ENCODE peak calls at places on chromosomes 7 and 10, in seven cellular contexts. One of them, this sample, is unnamed.

GRCh38 chr7:9870674-9871073 is 1103.0 kb upstream of the PHF14 start:
- DNase-seq in epithelial cell of esophagus: no peak
- DNase-seq in heart right ventricle: no peak
- DNase-seq in CD8-positive, alpha-beta memory T cell: no peak
- DNase-seq in MG63: no peak
- DNase-seq in left lung: no peak
- DNase-seq in AG09309: no peak
- DNase-seq in this sample: no peak

GRCh38 chr7:147298611-147299043 is 1182.0 kb downstream of the CNTNAP2 start:
- DNase-seq in epithelial cell of esophagus: no peak
- DNase-seq in heart right ventricle: no peak
- DNase-seq in CD8-positive, alpha-beta memory T cell: no peak
- DNase-seq in MG63: peak
- DNase-seq in left lung: no peak
- DNase-seq in AG09309: no peak
- DNase-seq in this sample: no peak

GRCh38 chr7:130921391-130922180 is 187.6 kb upstream of the KLF14 start:
- DNase-seq in epithelial cell of esophagus: no peak
- DNase-seq in heart right ventricle: peak
- DNase-seq in CD8-positive, alpha-beta memory T cell: no peak
- DNase-seq in MG63: peak
- DNase-seq in left lung: no peak
- DNase-seq in AG09309: peak
- DNase-seq in this sample: peak

GRCh38 chr10:10826125-10826524 is 191.5 kb upstream of the CELF2 start:
- DNase-seq in epithelial cell of esophagus: peak
- DNase-seq in heart right ventricle: no peak
- DNase-seq in CD8-positive, alpha-beta memory T cell: no peak
- DNase-seq in MG63: no peak
- DNase-seq in left lung: no peak
- DNase-seq in AG09309: peak
- DNase-seq in this sample: no peak

GRCh38 chr7:23114854-23115253 is 9.3 kb downstream of the KLHL7 start:
- DNase-seq in epithelial cell of esophagus: no peak
- DNase-seq in heart right ventricle: no peak
- DNase-seq in CD8-positive, alpha-beta memory T cell: no peak
- DNase-seq in MG63: peak
- DNase-seq in left lung: no peak
- DNase-seq in AG09309: no peak
- DNase-seq in this sample: no peak

GRCh38 chr7:22781230-22781711 is 41.4 kb downstream of the TOMM7 start:
- DNase-seq in epithelial cell of esophagus: peak
- DNase-seq in heart right ventricle: no peak
- DNase-seq in CD8-positive, alpha-beta memory T cell: no peak
- DNase-seq in MG63: peak
- DNase-seq in left lung: no peak
- DNase-seq in AG09309: peak
- DNase-seq in this sample: no peak

GRCh38 chr10:7667262-7668141 is 736 bp upstream of the ITIH5 start:
- DNase-seq in epithelial cell of esophagus: no peak
- DNase-seq in heart right ventricle: peak
- DNase-seq in CD8-positive, alpha-beta memory T cell: peak
- DNase-seq in MG63: no peak
- DNase-seq in left lung: no peak
- DNase-seq in AG09309: no peak
- DNase-seq in this sample: no peak

GRCh38 chr10:47101807-47102206 is 190.6 kb downstream of the PTPN20 start:
- DNase-seq in epithelial cell of esophagus: no peak
- DNase-seq in heart right ventricle: no peak
- DNase-seq in CD8-positive, alpha-beta memory T cell: no peak
- DNase-seq in MG63: no peak
- DNase-seq in left lung: no peak
- DNase-seq in AG09309: no peak
- DNase-seq in this sample: no peak

GRCh38 chr7:70040971-70041766 is 442.9 kb downstream of the AUTS2 start:
- DNase-seq in epithelial cell of esophagus: peak
- DNase-seq in heart right ventricle: no peak
- DNase-seq in CD8-positive, alpha-beta memory T cell: no peak
- DNase-seq in MG63: no peak
- DNase-seq in left lung: no peak
- DNase-seq in AG09309: no peak
- DNase-seq in this sample: no peak

GRCh38 chr10:76136876-76137420 is 705.5 kb downstream of the LRMDA start:
- DNase-seq in epithelial cell of esophagus: no peak
- DNase-seq in heart right ventricle: no peak
- DNase-seq in CD8-positive, alpha-beta memory T cell: no peak
- DNase-seq in MG63: no peak
- DNase-seq in left lung: no peak
- DNase-seq in AG09309: no peak
- DNase-seq in this sample: no peak

GRCh38 chr7:16933296-16934248 is 51.8 kb upstream of the AGR3 start:
- DNase-seq in epithelial cell of esophagus: no peak
- DNase-seq in heart right ventricle: no peak
- DNase-seq in CD8-positive, alpha-beta memory T cell: peak
- DNase-seq in MG63: no peak
- DNase-seq in left lung: peak
- DNase-seq in AG09309: no peak
- DNase-seq in this sample: no peak

GRCh38 chr7:88315532-88315931 is 8.8 kb upstream of the STEAP4 start:
- DNase-seq in epithelial cell of esophagus: no peak
- DNase-seq in heart right ventricle: no peak
- DNase-seq in CD8-positive, alpha-beta memory T cell: no peak
- DNase-seq in MG63: no peak
- DNase-seq in left lung: no peak
- DNase-seq in AG09309: no peak
- DNase-seq in this sample: no peak

GRCh38 chr10:129459762-129460539 is 7.1 kb upstream of the MGMT start:
- DNase-seq in epithelial cell of esophagus: peak
- DNase-seq in heart right ventricle: no peak
- DNase-seq in CD8-positive, alpha-beta memory T cell: no peak
- DNase-seq in MG63: no peak
- DNase-seq in left lung: no peak
- DNase-seq in AG09309: no peak
- DNase-seq in this sample: no peak

GRCh38 chr7:44796034-44796503 is 412 bp upstream of the PPIA start:
- DNase-seq in epithelial cell of esophagus: peak
- DNase-seq in heart right ventricle: no peak
- DNase-seq in CD8-positive, alpha-beta memory T cell: no peak
- DNase-seq in MG63: no peak
- DNase-seq in left lung: no peak
- DNase-seq in AG09309: no peak
- DNase-seq in this sample: no peak

GRCh38 chr10:99977916-99978315 is 31.8 kb downstream of the DNMBP start:
- DNase-seq in epithelial cell of esophagus: no peak
- DNase-seq in heart right ventricle: no peak
- DNase-seq in CD8-positive, alpha-beta memory T cell: no peak
- DNase-seq in MG63: no peak
- DNase-seq in left lung: no peak
- DNase-seq in AG09309: no peak
- DNase-seq in this sample: no peak

GRCh38 chr10:105706281-105707026 is 1065.4 kb downstream of the SORCS3 start:
- DNase-seq in epithelial cell of esophagus: no peak
- DNase-seq in heart right ventricle: no peak
- DNase-seq in CD8-positive, alpha-beta memory T cell: no peak
- DNase-seq in MG63: no peak
- DNase-seq in left lung: no peak
- DNase-seq in AG09309: no peak
- DNase-seq in this sample: no peak

GRCh38 chr7:67137464-67137863 is 140.8 kb downstream of the TYW1 start:
- DNase-seq in epithelial cell of esophagus: peak
- DNase-seq in heart right ventricle: no peak
- DNase-seq in CD8-positive, alpha-beta memory T cell: no peak
- DNase-seq in MG63: no peak
- DNase-seq in left lung: no peak
- DNase-seq in AG09309: no peak
- DNase-seq in this sample: no peak

GRCh38 chr7:96067321-96067720 is 254.6 kb downstream of the SLC25A13 start:
- DNase-seq in epithelial cell of esophagus: peak
- DNase-seq in heart right ventricle: no peak
- DNase-seq in CD8-positive, alpha-beta memory T cell: no peak
- DNase-seq in MG63: no peak
- DNase-seq in left lung: no peak
- DNase-seq in AG09309: no peak
- DNase-seq in this sample: no peak

GRCh38 chr7:70457477-70458194 is 674.3 kb upstream of the GALNT17 start:
- DNase-seq in epithelial cell of esophagus: no peak
- DNase-seq in heart right ventricle: no peak
- DNase-seq in CD8-positive, alpha-beta memory T cell: no peak
- DNase-seq in MG63: no peak
- DNase-seq in left lung: no peak
- DNase-seq in AG09309: no peak
- DNase-seq in this sample: no peak

GRCh38 chr10:77383861-77384553 is 253.6 kb downstream of the KCNMA1 start:
- DNase-seq in epithelial cell of esophagus: no peak
- DNase-seq in heart right ventricle: no peak
- DNase-seq in CD8-positive, alpha-beta memory T cell: no peak
- DNase-seq in MG63: no peak
- DNase-seq in left lung: no peak
- DNase-seq in AG09309: no peak
- DNase-seq in this sample: no peak

GRCh38 chr10:113126506-113127192 is 176.6 kb downstream of the TCF7L2 start:
- DNase-seq in epithelial cell of esophagus: peak
- DNase-seq in heart right ventricle: peak
- DNase-seq in CD8-positive, alpha-beta memory T cell: peak
- DNase-seq in MG63: peak
- DNase-seq in left lung: peak
- DNase-seq in AG09309: no peak
- DNase-seq in this sample: no peak

GRCh38 chr10:24727811-24728210 is 4.1 kb upstream of the ARHGAP21 start:
- DNase-seq in epithelial cell of esophagus: no peak
- DNase-seq in heart right ventricle: no peak
- DNase-seq in CD8-positive, alpha-beta memory T cell: no peak
- DNase-seq in MG63: no peak
- DNase-seq in left lung: no peak
- DNase-seq in AG09309: no peak
- DNase-seq in this sample: no peak

GRCh38 chr7:24239260-24239659 is 44.7 kb upstream of the NPY start:
- DNase-seq in epithelial cell of esophagus: no peak
- DNase-seq in heart right ventricle: no peak
- DNase-seq in CD8-positive, alpha-beta memory T cell: no peak
- DNase-seq in MG63: no peak
- DNase-seq in left lung: no peak
- DNase-seq in AG09309: no peak
- DNase-seq in this sample: no peak

GRCh38 chr10:42380926-42381547 is 257.3 kb downstream of the ZNF33B start:
- DNase-seq in epithelial cell of esophagus: no peak
- DNase-seq in heart right ventricle: no peak
- DNase-seq in CD8-positive, alpha-beta memory T cell: no peak
- DNase-seq in MG63: no peak
- DNase-seq in left lung: no peak
- DNase-seq in AG09309: no peak
- DNase-seq in this sample: no peak

GRCh38 chr10:98696516-98696915 is 249.8 kb upstream of the HPS1 start:
- DNase-seq in epithelial cell of esophagus: no peak
- DNase-seq in heart right ventricle: no peak
- DNase-seq in CD8-positive, alpha-beta memory T cell: no peak
- DNase-seq in MG63: no peak
- DNase-seq in left lung: no peak
- DNase-seq in AG09309: no peak
- DNase-seq in this sample: no peak

GRCh38 chr7:47039089-47039648 is 542.7 kb downstream of the TNS3 start:
- DNase-seq in epithelial cell of esophagus: no peak
- DNase-seq in heart right ventricle: peak
- DNase-seq in CD8-positive, alpha-beta memory T cell: no peak
- DNase-seq in MG63: no peak
- DNase-seq in left lung: no peak
- DNase-seq in AG09309: no peak
- DNase-seq in this sample: peak
- H3K4me3 ChIP-seq in epithelial cell of esophagus: no peak
- H3K4me3 ChIP-seq in heart right ventricle: no peak
- H3K4me3 ChIP-seq in CD8-positive, alpha-beta memory T cell: no peak
- H3K4me3 ChIP-seq in MG63: no peak
- H3K4me3 ChIP-seq in left lung: no peak
- H3K4me3 ChIP-seq in AG09309: no peak
- H3K4me3 ChIP-seq in this sample: no peak

GRCh38 chr10:102435098-102435497 is 2.7 kb upstream of the CUEDC2 start:
- DNase-seq in epithelial cell of esophagus: no peak
- DNase-seq in heart right ventricle: no peak
- DNase-seq in CD8-positive, alpha-beta memory T cell: no peak
- DNase-seq in MG63: no peak
- DNase-seq in left lung: no peak
- DNase-seq in AG09309: no peak
- DNase-seq in this sample: no peak
- H3K4me3 ChIP-seq in epithelial cell of esophagus: no peak
- H3K4me3 ChIP-seq in heart right ventricle: no peak
- H3K4me3 ChIP-seq in CD8-positive, alpha-beta memory T cell: peak
- H3K4me3 ChIP-seq in MG63: no peak
- H3K4me3 ChIP-seq in left lung: peak
- H3K4me3 ChIP-seq in AG09309: no peak
- H3K4me3 ChIP-seq in this sample: no peak

DNA sequence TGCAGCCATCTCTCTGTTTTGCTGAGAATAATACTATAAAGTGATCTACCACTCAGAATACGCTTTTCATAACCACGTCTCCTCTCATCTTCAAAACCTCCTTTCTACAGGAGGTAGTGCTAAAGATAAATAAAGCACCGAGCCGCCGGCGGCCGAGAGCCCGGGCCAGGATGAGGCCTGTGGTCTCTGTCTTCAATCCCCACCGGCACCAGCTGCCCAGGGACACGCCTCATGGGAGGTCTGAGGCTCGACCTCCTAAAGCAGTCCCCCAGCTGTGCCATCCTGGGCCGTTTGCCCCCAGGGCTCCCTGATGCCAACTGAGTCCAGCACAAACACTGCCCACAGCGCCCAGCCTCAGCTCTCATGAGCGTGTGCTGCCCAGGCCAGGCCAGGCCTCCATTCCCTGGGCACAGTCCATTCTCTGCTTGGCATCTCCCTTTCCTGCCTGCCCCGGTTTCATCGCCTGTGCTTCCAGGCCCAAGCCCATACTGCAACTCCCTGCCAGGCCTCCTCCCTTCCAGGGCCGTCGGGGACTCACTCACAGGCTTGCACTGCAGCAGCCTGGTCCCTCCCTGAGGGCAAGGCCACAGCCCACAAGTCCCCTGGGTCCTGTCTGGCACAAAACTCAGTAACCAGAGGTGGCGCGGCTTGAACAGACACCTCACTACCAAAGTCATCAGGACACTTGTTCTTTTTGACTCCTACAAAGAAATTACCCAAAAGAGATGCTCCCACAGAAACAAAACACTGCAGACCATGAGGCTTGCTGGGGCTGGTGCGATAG is 2.5 kb downstream of the INTS1 start:
- DNase-seq in epithelial cell of esophagus: no peak
- DNase-seq in heart right ventricle: no peak
- DNase-seq in CD8-positive, alpha-beta memory T cell: no peak
- DNase-seq in MG63: no peak
- DNase-seq in left lung: no peak
- DNase-seq in AG09309: no peak
- DNase-seq in this sample: no peak
- H3K4me3 ChIP-seq in epithelial cell of esophagus: no peak
- H3K4me3 ChIP-seq in heart right ventricle: no peak
- H3K4me3 ChIP-seq in CD8-positive, alpha-beta memory T cell: no peak
- H3K4me3 ChIP-seq in MG63: no peak
- H3K4me3 ChIP-seq in left lung: no peak
- H3K4me3 ChIP-seq in AG09309: no peak
- H3K4me3 ChIP-seq in this sample: no peak

DNA sequence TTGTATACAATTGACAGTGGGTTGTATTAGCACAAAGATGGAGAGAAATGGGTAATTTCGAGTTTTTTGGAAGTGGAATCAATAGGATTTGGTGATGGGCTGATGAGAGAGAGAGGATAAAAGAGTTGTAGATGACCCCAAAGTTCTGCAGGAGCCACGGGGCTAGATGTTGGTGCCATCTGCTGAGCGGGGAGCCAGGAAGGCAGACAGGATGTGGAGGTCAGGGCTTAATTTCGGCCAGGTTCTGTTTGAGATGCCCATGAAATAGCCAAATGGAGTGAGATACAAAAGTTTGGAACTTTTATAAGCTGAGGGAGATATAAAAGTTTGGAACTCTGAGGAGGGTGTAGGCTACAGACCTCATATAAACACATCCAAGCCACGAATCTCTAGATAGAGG is 2.1 kb downstream of the GIMAP4 start:
- DNase-seq in epithelial cell of esophagus: no peak
- DNase-seq in heart right ventricle: no peak
- DNase-seq in CD8-positive, alpha-beta memory T cell: no peak
- DNase-seq in MG63: no peak
- DNase-seq in left lung: no peak
- DNase-seq in AG09309: no peak
- DNase-seq in this sample: no peak
- H3K4me3 ChIP-seq in epithelial cell of esophagus: no peak
- H3K4me3 ChIP-seq in heart right ventricle: peak
- H3K4me3 ChIP-seq in CD8-positive, alpha-beta memory T cell: peak
- H3K4me3 ChIP-seq in MG63: no peak
- H3K4me3 ChIP-seq in left lung: no peak
- H3K4me3 ChIP-seq in AG09309: no peak
- H3K4me3 ChIP-seq in this sample: peak

This sample was measured in esophagus muscularis mucosa.